ENCODE peak calls at places on chromosomes 6 and 20, in nine cellular contexts. G, M, D, J, B, U, Q, I and X are unnamed samples.

GRCh38 chr20:14449323-14449722 is 111.9 kb upstream of the FLRT3 start:
- DNase-seq in Q (no peak), G (no peak), U (peak; percentile 85), I (no peak), B (no peak), M (no peak), J (no peak), D (no peak), X (peak; percentile 27)

GRCh38 chr20:61349447-61350165 is 97.5 kb downstream of the CDH4 start:
- DNase-seq in I (no peak), B (no peak), G (no peak), D (no peak), U (no peak), Q (no peak), M (no peak), J (no peak), X (no peak)

GRCh38 chr20:25041813-25042530 is 16.0 kb downstream of the ACSS1 start:
- DNase-seq in U (no peak), G (no peak), M (no peak), B (no peak), Q (no peak), I (peak; percentile 9), D (no peak), J (no peak), X (no peak)

GRCh38 chr6:106858653-106859092 is 115.9 kb downstream of the CD24 start:
- DNase-seq in M (peak; percentile 25), B (peak; percentile 62), D (peak; percentile 92), I (no peak), U (peak; percentile 94), G (peak; percentile 13), Q (no peak), J (peak; percentile 64), X (no peak)

GRCh38 chr20:35743693-35744491 is 1.8 kb upstream of the RBM39 start:
- DNase-seq in B (no peak), J (peak; percentile 63), Q (no peak), M (no peak), I (no peak), G (no peak), U (no peak), D (no peak), X (peak; percentile 42)

GRCh38 chr6:4906942-4907300 is 96.9 kb downstream of the RPP40 start:
- DNase-seq in G (no peak), D (no peak), M (no peak), I (no peak), Q (no peak), B (no peak), U (no peak), J (no peak), X (no peak)

GRCh38 chr6:166330612-166331011 is 11.7 kb downstream of the SFT2D1 start:
- DNase-seq in M (no peak), B (no peak), U (peak; percentile 28), J (peak; percentile 10), I (peak; percentile 39), D (peak; percentile 2), G (no peak), Q (peak; percentile 89), X (peak; percentile 71)

GRCh38 chr20:11675920-11676617 is 241.6 kb upstream of the BTBD3 start:
- DNase-seq in J (no peak), I (no peak), Q (peak; percentile 13), D (peak; percentile 27), M (no peak), G (no peak), B (no peak), U (no peak), X (no peak)

GRCh38 chr6:111626446-111626845 is 20.8 kb upstream of the TRAF3IP2 start:
- DNase-seq in I (no peak), M (no peak), G (no peak), D (no peak), B (peak; percentile 57), J (no peak), U (no peak), Q (peak; percentile 35), X (no peak)

GRCh38 chr6:10425973-10426780 is 11.3 kb upstream of the TFAP2A start:
- DNase-seq in G (no peak), D (peak; percentile 18), B (no peak), Q (peak; percentile 73), U (peak; percentile 55), J (peak; percentile 23), M (no peak), I (peak; percentile 35), X (peak; percentile 19)
- TF ChIP-seq CTCF in G (no peak), D (no peak), B (no peak), Q (no peak), U (no peak), J (no peak), M (no peak), I (no peak), X (no peak)

GRCh38 chr20:51745804-51746203 is 22.4 kb downstream of the ATP9A start:
- DNase-seq in G (no peak), U (no peak), Q (no peak), M (no peak), J (no peak), D (no peak), I (no peak), B (no peak), X (no peak)
- TF ChIP-seq CTCF in G (no peak), U (no peak), Q (no peak), M (no peak), J (no peak), D (no peak), I (no peak), B (no peak), X (no peak)

DNA sequence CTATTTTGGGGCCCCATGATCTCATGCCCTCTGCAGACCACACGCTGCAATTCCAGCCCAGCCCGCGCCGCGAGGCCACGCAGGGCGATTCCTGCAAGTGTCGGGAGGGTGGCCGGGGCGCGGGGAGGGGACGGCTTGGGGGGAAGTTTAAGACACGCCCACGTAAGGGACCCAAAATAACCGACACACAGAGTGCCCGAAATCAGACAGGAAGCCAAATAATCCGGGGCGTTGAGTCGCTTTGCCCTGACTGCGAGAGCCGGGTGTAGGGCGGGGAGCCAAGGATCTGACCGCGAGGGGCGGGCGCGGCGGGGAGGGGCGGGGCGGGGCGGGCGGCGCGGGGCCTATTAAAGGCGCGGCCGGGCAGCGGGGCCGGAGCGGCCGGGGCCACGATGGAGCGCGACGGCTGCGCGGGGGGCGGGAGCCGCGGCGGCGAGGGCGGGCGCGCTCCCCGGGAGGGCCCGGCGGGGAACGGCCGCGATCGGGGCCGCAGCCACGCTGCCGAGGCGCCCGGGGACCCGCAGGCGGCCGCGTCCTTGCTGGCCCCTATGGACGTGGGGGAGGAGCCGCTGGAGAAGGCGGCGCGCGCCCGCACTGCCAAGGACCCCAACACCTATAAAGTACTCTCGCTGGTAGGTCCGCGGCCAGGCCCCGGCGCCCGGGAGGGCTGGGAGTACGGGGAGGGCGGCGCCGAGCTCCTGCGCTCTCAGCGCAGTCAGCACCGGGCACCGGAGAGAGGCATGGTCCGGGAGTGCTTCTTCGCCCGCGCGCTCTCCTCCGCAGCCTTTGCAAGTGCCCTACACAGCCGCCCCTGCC is at the start of gene ENPP1:
- DNase-seq in U (peak; percentile 55), D (peak; percentile 47), B (peak; percentile 83), M (peak; percentile 79), G (no peak), Q (peak; percentile 83), J (peak; percentile 53), I (peak; percentile 85), X (peak; percentile 60)
- TF ChIP-seq CTCF in U (no peak), D (no peak), B (peak; percentile 59), M (no peak), G (peak; percentile 32), Q (peak; percentile 52), J (no peak), I (peak; percentile 36), X (peak; percentile 22)

DNA sequence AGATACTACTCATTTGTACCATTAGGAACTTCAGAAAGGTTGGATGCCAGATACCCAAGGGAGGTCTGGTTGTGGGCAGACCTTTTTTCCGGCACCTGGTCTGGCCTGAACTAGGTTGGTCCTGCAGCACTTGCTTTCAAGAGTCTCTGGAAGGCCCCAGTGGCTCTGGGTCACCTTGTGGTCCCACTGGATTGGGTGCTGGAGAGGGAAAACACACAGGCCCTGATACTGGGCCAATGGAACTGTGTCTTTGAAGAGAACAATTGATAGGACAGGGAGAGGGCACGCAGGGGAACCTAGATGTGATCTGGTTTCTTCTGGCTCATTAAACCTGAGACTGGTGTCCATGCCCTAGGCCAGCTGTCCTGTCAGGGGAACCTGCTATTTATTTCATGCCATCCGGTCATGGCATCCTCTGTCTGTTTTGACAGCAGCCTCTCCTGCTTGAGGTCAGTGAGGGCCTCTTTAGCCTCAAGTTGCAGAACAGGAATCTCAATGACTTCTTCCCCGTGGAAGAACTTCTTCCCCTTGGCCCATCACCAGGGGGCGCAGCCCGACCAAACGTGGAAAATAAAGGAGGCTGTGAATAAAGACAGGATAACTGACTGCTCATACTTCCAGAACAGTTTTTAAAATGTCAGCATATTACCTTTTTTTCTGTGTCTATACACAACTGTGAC is 25.0 kb downstream of the TAF8 start:
- DNase-seq in U (peak; percentile 80), J (peak; percentile 77), D (peak; percentile 49), Q (peak; percentile 74), B (peak; percentile 75), G (peak; percentile 23), M (peak; percentile 66), I (peak; percentile 73), X (peak; percentile 83)
- TF ChIP-seq CTCF in U (peak; percentile 97), J (peak; percentile 89), D (peak; percentile 95), Q (peak; percentile 89), B (peak; percentile 80), G (peak; percentile 90), M (peak; percentile 62), I (peak; percentile 78), X (peak; percentile 98)

GRCh38 chr6:161434921-161435411 is 161.1 kb upstream of the AGPAT4 start:
- DNase-seq in Q (peak; percentile 59), J (peak; percentile 81), U (peak; percentile 83), M (peak; percentile 70), I (no peak), B (no peak), G (peak; percentile 98), D (peak; percentile 100), X (peak; percentile 99)

GRCh38 chr6:161435426-161436065 is 161.7 kb upstream of the AGPAT4 start:
- DNase-seq in J (no peak), G (no peak), M (no peak), U (no peak), D (peak; percentile 60), B (no peak), I (no peak), Q (no peak), X (peak; percentile 38)

GRCh38 chr6:161432546-161432945 is 158.7 kb upstream of the AGPAT4 start:
- DNase-seq in G (no peak), J (no peak), B (no peak), I (no peak), Q (no peak), D (no peak), M (no peak), U (no peak), X (no peak)

GRCh38 chr6:161434331-161434730 is 160.5 kb upstream of the AGPAT4 start:
- DNase-seq in G (no peak), I (no peak), D (peak; percentile 51), B (no peak), Q (no peak), M (peak; percentile 40), U (peak; percentile 48), J (no peak), X (no peak)

GRCh38 chr6:161429921-161430490 is 156.1 kb upstream of the AGPAT4 start:
- DNase-seq in M (no peak), J (no peak), U (no peak), Q (no peak), D (no peak), G (no peak), I (no peak), B (no peak), X (peak; percentile 56)
- TF ChIP-seq CTCF in M (no peak), J (peak; percentile 14), U (peak; percentile 6), Q (peak; percentile 24), D (peak; percentile 24), G (peak; percentile 44), I (peak; percentile 29), B (no peak), X (peak; percentile 56)